ENCODE peak calls at places on chromosomes 3 and 15, in ten cellular contexts. K is activated CD8-positive, alpha-beta T cell treated with anti-CD3 and anti-CD28 coated beads for 36 hours; M is AG08395; F is NCI-H2081; D is brain microvascular endothelial cell; E is HT-29; G is fibroblast of gingiva; W is activated naive CD4-positive, alpha-beta T cell; I is adipocyte; L is AG09319. Q is an unnamed sample.
A peak's percentile ranks its signal among the peaks of the same experiment; 100 is the strongest.

GRCh38 chr3:133932009-133932408 is 36.3 kb upstream of the RAB6B start:
- DNase-seq in K (no peak), M (no peak), F (no peak), D (no peak), E (no peak), G (no peak), W (no peak), I (no peak), L (no peak), Q (no peak)

GRCh38 chr3:19931767-19932188 is 2.2 kb downstream of the EFHB start:
- DNase-seq in K (no peak), M (peak; percentile 8), F (no peak), D (no peak), E (no peak), G (no peak), W (no peak), I (no peak), L (no peak), Q (no peak)

GRCh38 chr3:94173667-94174434 is 111.0 kb downstream of the NSUN3 start:
- DNase-seq in K (no peak), M (no peak), F (no peak), D (peak; percentile 55), E (no peak), G (no peak), W (no peak), I (no peak), L (no peak), Q (no peak)

GRCh38 chr15:69562564-69562963 is 109.9 kb downstream of the RPLP1 start:
- DNase-seq in K (no peak), M (no peak), F (peak; percentile 45), D (no peak), E (no peak), G (no peak), W (no peak), I (no peak), L (no peak), Q (no peak)

GRCh38 chr15:25709437-25710159 is 153.5 kb downstream of the ATP10A start:
- DNase-seq in K (no peak), M (no peak), F (no peak), D (no peak), E (no peak), G (no peak), W (no peak), I (no peak), L (no peak), Q (no peak)

GRCh38 chr3:27721717-27722564 is at the start of gene EOMES:
- DNase-seq in K (peak; percentile 82), M (peak; percentile 45), F (peak; percentile 59), D (no peak), E (no peak), G (peak; percentile 31), W (peak; percentile 63), I (peak; percentile 33), L (no peak), Q (no peak)

GRCh38 chr15:39142500-39142899 is 438.4 kb upstream of the THBS1 start:
- DNase-seq in K (peak; percentile 58), M (no peak), F (no peak), D (no peak), E (no peak), G (no peak), W (no peak), I (no peak), L (no peak), Q (no peak)

GRCh38 chr15:82165948-82166376 is 96.6 kb downstream of the EFL1 start:
- DNase-seq in K (no peak), M (no peak), F (no peak), D (no peak), E (no peak), G (peak; percentile 38), W (no peak), I (peak; percentile 8), L (no peak), Q (no peak)

GRCh38 chr3:14460342-14461005 is 58.1 kb downstream of the SLC6A6 start:
- DNase-seq in K (no peak), M (peak; percentile 92), F (no peak), D (peak; percentile 88), E (no peak), G (peak; percentile 98), W (no peak), I (peak; percentile 86), L (peak; percentile 90), Q (peak; percentile 72)

GRCh38 chr15:60523056-60523455 is 44.1 kb upstream of the ICE2 start:
- DNase-seq in K (no peak), M (peak; percentile 37), F (no peak), D (peak; percentile 6), E (no peak), G (peak; percentile 18), W (no peak), I (no peak), L (no peak), Q (no peak)

GRCh38 chr15:77421370-77421700 is 647 bp downstream of the HMG20A start:
- DNase-seq in K (peak; percentile 27), M (no peak), F (no peak), D (no peak), E (peak; percentile 54), G (no peak), W (no peak), I (peak; percentile 28), L (no peak), Q (no peak)

GRCh38 chr3:8473990-8474389 is 27.6 kb upstream of the LMCD1 start:
- DNase-seq in K (no peak), M (no peak), F (no peak), D (no peak), E (no peak), G (no peak), W (no peak), I (no peak), L (no peak), Q (no peak)

GRCh38 chr15:66846811-66847210 is 144.8 kb downstream of the SMAD6 start:
- DNase-seq in K (no peak), M (no peak), F (no peak), D (no peak), E (no peak), G (no peak), W (no peak), I (no peak), L (no peak), Q (no peak)

GRCh38 chr3:44323341-44323955 is 15.1 kb upstream of the TCAIM start:
- DNase-seq in K (peak; percentile 77), M (peak; percentile 51), F (peak; percentile 41), D (peak; percentile 63), E (peak; percentile 58), G (peak; percentile 66), W (peak; percentile 34), I (peak; percentile 92), L (peak; percentile 44), Q (peak; percentile 34)

GRCh38 chr15:53512029-53512428 is 247.4 kb downstream of the WDR72 start:
- DNase-seq in K (no peak), M (no peak), F (no peak), D (no peak), E (peak; percentile 28), G (no peak), W (no peak), I (no peak), L (no peak), Q (no peak)

GRCh38 chr15:69607101-69607500 is 154.5 kb downstream of the RPLP1 start:
- DNase-seq in K (no peak), M (peak; percentile 19), F (no peak), D (peak; percentile 4), E (no peak), G (peak; percentile 56), W (no peak), I (peak; percentile 59), L (no peak), Q (no peak)

GRCh38 chr3:137709011-137709601 is 55.0 kb upstream of the SOX14 start:
- DNase-seq in K (no peak), M (no peak), F (no peak), D (peak; percentile 1), E (peak; percentile 40), G (no peak), W (no peak), I (no peak), L (no peak), Q (no peak)